ENCODE peak calls at places on chromosomes 5 and 9, in seven cellular contexts. A is dorsolateral prefrontal cortex; H is CD8-positive, alpha-beta memory T cell; C is body of pancreas; B is GM23248; T is transverse colon; W is CD8-positive, alpha-beta T cell. E is an unnamed sample.

GRCh38 chr9:17052626-17053025 is 82.2 kb upstream of the CNTLN start:
- DNase-seq in B (no peak), W (no peak), T (no peak), H (no peak), C (no peak), A (no peak), E (no peak)

GRCh38 chr9:134594376-134594941 is 47.1 kb upstream of the COL5A1 start:
- DNase-seq in C (no peak), A (no peak), H (no peak), B (no peak), W (no peak), T (no peak), E (no peak)

GRCh38 chr9:65400886-65401285 is 115.9 kb upstream of the FOXD4L5 start:
- DNase-seq in B (no peak), H (no peak), T (no peak), C (no peak), W (no peak), A (no peak), E (no peak)

GRCh38 chr5:45411971-45412612 is 284.1 kb downstream of the HCN1 start:
- DNase-seq in W (no peak), A (no peak), B (no peak), C (no peak), H (no peak), T (no peak), E (no peak)

GRCh38 chr5:111389390-111390082 is 122.8 kb downstream of the STARD4 start:
- DNase-seq in B (peak), T (no peak), A (no peak), W (no peak), C (no peak), H (no peak), E (no peak)

GRCh38 chr5:149712439-149713147 is 17.5 kb upstream of the PPARGC1B start:
- DNase-seq in W (no peak), B (no peak), H (no peak), T (no peak), A (no peak), C (no peak), E (no peak)

GRCh38 chr9:117188394-117188793 is 226.5 kb downstream of the ASTN2 start:
- DNase-seq in B (no peak), T (no peak), W (no peak), H (no peak), A (no peak), C (no peak), E (no peak)

GRCh38 chr5:123176224-123176937 is 87.3 kb downstream of the PRDM6 start:
- DNase-seq in A (no peak), B (peak), H (no peak), C (no peak), T (no peak), W (no peak), E (no peak)

GRCh38 chr9:132703336-132703735 is 33.1 kb downstream of the GTF3C4 start:
- DNase-seq in T (no peak), A (no peak), H (no peak), B (peak), W (no peak), C (no peak), E (no peak)

GRCh38 chr9:32596096-32596865 is 23.3 kb upstream of the NDUFB6 start:
- DNase-seq in H (no peak), B (no peak), T (no peak), C (no peak), A (no peak), W (no peak), E (no peak)

GRCh38 chr5:76689321-76690026 is 26.5 kb upstream of the F2R start:
- DNase-seq in A (no peak), B (peak), W (no peak), C (no peak), T (no peak), H (no peak), E (no peak)

GRCh38 chr9:127522727-127523126 is 71.4 kb downstream of the LRSAM1 start:
- DNase-seq in W (no peak), C (no peak), A (no peak), T (peak), B (peak), H (no peak), E (peak)

GRCh38 chr9:91659529-91660294 is 236.1 kb upstream of the NFIL3 start:
- DNase-seq in A (no peak), T (no peak), B (peak), H (no peak), W (no peak), C (peak), E (no peak)

GRCh38 chr5:1471997-1472963 is 27.0 kb upstream of the SLC6A3 start:
- DNase-seq in W (no peak), B (no peak), C (peak), T (no peak), H (no peak), A (peak), E (peak)

GRCh38 chr9:71130521-71130920 is 9.1 kb upstream of the TRPM3 start:
- DNase-seq in H (no peak), B (no peak), C (no peak), A (no peak), W (no peak), T (no peak), E (no peak)

GRCh38 chr9:127569819-127570401 is 42.2 kb upstream of the STXBP1 start:
- DNase-seq in A (no peak), B (peak), C (peak), W (peak), H (peak), T (no peak), E (no peak)

GRCh38 chr5:124996023-124996763 is 249.8 kb upstream of the ZNF608 start:
- DNase-seq in W (no peak), A (no peak), T (no peak), B (no peak), C (no peak), H (no peak), E (no peak)

GRCh38 chr5:58294598-58295298 is 165.1 kb downstream of the PLK2 start:
- DNase-seq in T (no peak), C (no peak), A (no peak), H (no peak), B (peak), W (no peak), E (no peak)

GRCh38 chr9:134536101-134536900 is 105.3 kb upstream of the COL5A1 start:
- DNase-seq in B (peak), A (no peak), H (no peak), W (no peak), T (no peak), C (no peak), E (peak)

GRCh38 chr9:16028516-16028915 is 475.7 kb downstream of the CCDC171 start:
- DNase-seq in T (no peak), B (peak), W (no peak), A (no peak), C (no peak), H (no peak), E (no peak)

GRCh38 chr5:87850843-87851242 is 417.8 kb downstream of the TMEM161B start:
- DNase-seq in T (no peak), A (no peak), W (no peak), H (no peak), B (no peak), C (no peak), E (no peak)

GRCh38 chr5:107957023-107957422 is 286.3 kb upstream of the EFNA5 start:
- DNase-seq in H (no peak), W (no peak), B (no peak), T (no peak), A (no peak), C (no peak), E (no peak)

GRCh38 chr5:139873033-139873794 is 77.6 kb downstream of the PSD2 start:
- DNase-seq in H (no peak), A (no peak), B (no peak), W (no peak), C (no peak), T (no peak), E (no peak)

GRCh38 chr5:31122998-31123950 is 70.2 kb upstream of the CDH6 start:
- DNase-seq in W (no peak), A (no peak), H (no peak), T (no peak), C (no peak), B (peak), E (no peak)

GRCh38 chr9:15081021-15081753 is 171.0 kb upstream of the FREM1 start:
- DNase-seq in A (no peak), H (no peak), B (no peak), W (no peak), T (no peak), C (peak), E (no peak)

GRCh38 chr5:38462972-38463633 is 93.3 kb downstream of the LIFR start:
- DNase-seq in H (no peak), T (no peak), C (no peak), W (no peak), B (peak), A (no peak), E (no peak)

GRCh38 chr9:77977210-77977611 is 54.4 kb downstream of the GNAQ start:
- DNase-seq in A (peak), H (peak), B (peak), C (peak), W (peak), T (peak), E (no peak)

GRCh38 chr5:16741007-16741406 is 124.2 kb upstream of the RETREG1 start:
- DNase-seq in H (no peak), B (peak), T (no peak), A (no peak), C (no peak), W (no peak), E (no peak)

GRCh38 chr5:76402251-76402879 is 720 bp upstream of the IQGAP2 start:
- DNase-seq in C (peak), B (no peak), W (peak), H (no peak), A (no peak), T (peak), E (no peak)

GRCh38 chr5:147918899-147919298 is 12.6 kb upstream of the C5orf46 start:
- DNase-seq in C (no peak), A (no peak), W (no peak), H (no peak), B (no peak), T (no peak), E (no peak)

GRCh38 chr9:92728831-92729734 is 35.5 kb downstream of the BICD2 start:
- DNase-seq in C (no peak), T (peak), W (no peak), B (peak), H (no peak), A (peak), E (no peak)

GRCh38 chr9:87141124-87141523 is 193.8 kb upstream of the GAS1 start:
- DNase-seq in A (no peak), C (no peak), T (no peak), H (no peak), W (no peak), B (no peak), E (no peak)

GRCh38 chr5:147483197-147483790 is 26.6 kb downstream of the DPYSL3 start:
- DNase-seq in T (no peak), B (peak), C (no peak), W (no peak), H (no peak), A (no peak), E (no peak)

GRCh38 chr9:75175395-75175794 is 87.1 kb downstream of the OSTF1 start:
- DNase-seq in B (no peak), W (no peak), C (no peak), T (no peak), A (no peak), H (no peak), E (no peak)

DNA sequence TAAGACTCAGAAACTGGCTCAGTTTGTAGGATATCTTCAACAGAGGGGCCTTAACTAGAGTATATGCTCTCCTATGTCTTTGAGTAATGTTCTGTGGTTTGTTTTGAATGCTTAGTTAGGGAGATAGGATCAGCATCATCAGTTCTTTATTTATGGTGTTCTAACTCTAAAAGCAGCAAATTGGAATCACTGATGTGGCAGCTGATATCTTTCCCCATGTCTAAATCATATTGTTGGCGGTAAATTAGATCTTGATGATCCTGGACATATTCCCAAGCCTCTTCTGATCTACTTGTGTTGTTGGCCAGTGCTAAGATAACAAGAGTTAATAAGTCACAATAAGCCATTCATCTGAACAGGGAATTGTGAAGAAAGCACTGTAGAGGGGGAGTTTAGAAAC is 332.3 kb upstream of the DAB2 start:
- DNase-seq in B (peak), H (no peak), A (no peak), C (no peak), T (no peak), W (no peak), E (no peak)
- H3K27ac ChIP-seq in B (no peak), H (no peak), A (no peak), C (no peak), T (no peak), W (no peak), E (no peak)

GRCh38 chr5:151070449-151070848 is 10.4 kb downstream of the TNIP1 start:
- DNase-seq in C (no peak), A (no peak), W (no peak), T (no peak), B (peak), H (no peak), E (no peak)
- H3K27ac ChIP-seq in C (no peak), A (no peak), W (no peak), T (no peak), B (peak), H (no peak), E (peak)

GRCh38 chr5:69134126-69134525 is 32.8 kb upstream of the CCNB1 start:
- DNase-seq in C (no peak), A (no peak), T (no peak), H (no peak), B (no peak), W (no peak), E (no peak)

GRCh38 chr5:69136296-69136695 is 30.7 kb upstream of the CCNB1 start:
- DNase-seq in H (no peak), C (no peak), A (no peak), B (no peak), T (no peak), W (no peak), E (no peak)

GRCh38 chr5:69129413-69129812 is 35.6 kb downstream of the SLC30A5 start:
- DNase-seq in B (peak), H (no peak), C (no peak), T (no peak), A (no peak), W (no peak), E (no peak)

GRCh38 chr5:69130241-69130640 is 36.4 kb downstream of the SLC30A5 start:
- DNase-seq in C (no peak), B (no peak), T (no peak), H (no peak), A (no peak), W (no peak), E (no peak)

GRCh38 chr5:69131304-69131703 is 35.6 kb upstream of the CCNB1 start:
- DNase-seq in B (no peak), C (no peak), W (no peak), T (no peak), A (no peak), H (no peak), E (no peak)
- H3K27ac ChIP-seq in B (no peak), C (no peak), W (no peak), T (no peak), A (no peak), H (no peak), E (no peak)

GRCh38 chr5:95879661-95880060 is 57.1 kb upstream of the GLRX start:
- DNase-seq in A (no peak), B (no peak), W (no peak), C (no peak), H (no peak), T (no peak), E (no peak)
- H3K27ac ChIP-seq in A (no peak), B (peak), W (no peak), C (no peak), H (no peak), T (no peak), E (no peak)

DNA sequence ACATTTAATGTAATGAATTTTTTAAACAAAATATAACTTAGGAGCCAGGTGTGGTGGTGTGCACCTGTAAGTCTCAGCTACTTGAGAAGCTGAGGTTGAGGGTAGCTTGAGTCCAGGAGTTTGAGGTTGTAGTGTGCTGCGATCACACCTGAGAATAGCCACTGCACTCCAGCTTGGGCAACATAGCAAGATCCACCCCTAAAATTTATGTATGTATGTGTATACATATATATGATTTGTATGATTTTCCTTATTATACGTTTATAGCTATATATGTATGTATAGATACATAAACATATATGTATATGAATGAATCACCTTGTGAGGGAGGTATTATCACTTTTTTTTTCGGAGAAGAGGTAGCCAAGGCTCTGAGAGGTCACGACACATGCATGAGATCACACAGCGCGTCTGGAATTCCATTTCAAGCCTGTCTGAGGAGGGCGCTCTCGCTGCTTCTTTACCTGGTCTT is 598 bp upstream of the CCNI2 start:
- DNase-seq in T (peak), A (no peak), W (no peak), B (peak), C (peak), H (no peak), E (no peak)
- H3K27ac ChIP-seq in T (peak), A (peak), W (no peak), B (no peak), C (no peak), H (peak), E (no peak)

GRCh38 chr5:134857401-134857800 is 11.6 kb downstream of the C5orf24 start:
- DNase-seq in A (no peak), T (no peak), W (no peak), B (no peak), C (no peak), H (no peak), E (no peak)

GRCh38 chr5:134846641-134846960 is 833 bp downstream of the C5orf24 start:
- DNase-seq in H (no peak), T (peak), C (no peak), B (peak), A (no peak), W (no peak), E (no peak)

GRCh38 chr5:134845852-134846640 is at the start of gene C5orf24:
- DNase-seq in B (peak), T (peak), H (peak), C (peak), A (peak), W (peak), E (peak)

DNA sequence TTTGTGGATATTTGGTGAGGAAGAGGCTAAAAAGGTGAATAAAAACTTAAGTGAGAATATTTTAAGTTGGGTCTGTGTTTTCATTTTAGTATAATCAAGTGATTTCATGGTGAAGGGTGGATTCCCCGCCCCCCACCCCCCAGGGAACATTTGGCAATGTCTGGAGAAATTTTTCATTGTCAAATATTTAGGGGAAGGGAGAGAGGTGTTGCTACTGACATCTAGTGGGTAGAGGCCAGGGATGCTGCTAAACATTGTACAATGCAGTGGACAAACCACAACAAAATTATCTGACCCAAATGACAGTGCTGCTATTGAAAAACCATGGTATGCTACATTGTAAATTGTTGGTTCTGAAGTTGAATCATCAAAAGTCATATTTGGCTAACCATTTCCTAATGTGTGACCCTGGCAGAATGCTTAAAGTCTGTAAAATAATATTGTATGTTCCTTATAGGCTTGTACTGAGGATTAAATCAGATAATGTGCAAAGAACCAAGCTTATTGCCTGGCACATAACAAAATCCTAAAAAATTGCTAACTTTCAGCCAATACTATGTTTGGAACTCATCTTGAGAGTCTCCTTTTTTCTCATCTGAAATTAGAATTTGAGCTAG is 5.6 kb downstream of the C5orf24 start:
- DNase-seq in C (no peak), T (no peak), W (no peak), A (no peak), B (peak), H (no peak), E (no peak)
- H3K27ac ChIP-seq in C (no peak), T (no peak), W (no peak), A (no peak), B (peak), H (no peak), E (peak)

GRCh38 chr5:42569325-42569724 is 146.1 kb downstream of the GHR start:
- DNase-seq in B (no peak), A (no peak), T (no peak), H (no peak), W (no peak), C (no peak), E (no peak)

GRCh38 chr5:42569953-42570548 is 146.8 kb downstream of the GHR start:
- DNase-seq in T (no peak), C (no peak), B (no peak), W (no peak), H (no peak), A (no peak), E (no peak)

GRCh38 chr5:42570946-42571625 is 147.8 kb downstream of the GHR start:
- DNase-seq in C (no peak), W (no peak), B (peak), A (no peak), H (no peak), T (no peak), E (no peak)

GRCh38 chr5:42564689-42565356 is 141.6 kb downstream of the GHR start:
- DNase-seq in H (no peak), T (no peak), W (no peak), A (no peak), C (no peak), B (no peak), E (no peak)

DNA sequence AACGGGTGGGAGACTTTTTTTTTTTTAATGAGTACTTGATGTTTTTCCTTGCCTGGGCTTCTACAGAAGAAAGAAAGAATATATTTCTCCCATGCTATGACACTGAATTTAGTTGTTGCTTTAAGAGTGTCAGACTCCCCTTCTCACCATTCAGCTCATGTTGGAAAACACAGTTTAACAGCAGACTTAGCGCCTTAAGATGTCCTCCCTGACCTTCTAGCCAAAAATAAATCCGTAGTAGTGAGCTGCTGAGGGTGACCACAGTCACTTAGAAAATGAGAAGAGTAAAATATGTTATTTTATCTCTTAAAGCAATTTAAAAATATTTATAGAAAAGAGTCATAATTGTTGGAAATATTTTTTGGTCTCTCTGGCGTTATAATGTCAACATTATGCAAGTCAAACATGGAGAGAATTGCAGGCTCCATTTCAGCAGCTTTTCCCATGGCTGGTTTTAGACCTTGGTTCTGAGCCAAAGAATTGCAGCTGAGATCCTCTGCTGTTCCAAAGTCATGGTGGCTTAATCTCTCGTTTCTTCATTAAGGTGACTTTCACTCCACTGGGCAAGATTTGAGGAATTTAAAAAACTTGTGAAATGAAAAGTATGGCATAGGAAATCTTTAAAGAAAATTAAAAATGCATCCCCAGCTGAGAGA is 143.5 kb downstream of the GHR start:
- DNase-seq in W (no peak), T (no peak), C (peak), H (no peak), B (no peak), A (no peak), E (no peak)
- H3K27ac ChIP-seq in W (no peak), T (peak), C (no peak), H (no peak), B (no peak), A (no peak), E (no peak)

GRCh38 chr9:27489087-27489876 is 34.8 kb upstream of the IFNK start:
- DNase-seq in H (no peak), A (no peak), B (no peak), C (no peak), T (no peak), W (no peak), E (no peak)
- H3K27ac ChIP-seq in H (no peak), A (peak), B (no peak), C (no peak), T (no peak), W (no peak), E (no peak)

GRCh38 chr5:158644301-158644700 is 455.4 kb downstream of the EBF1 start:
- DNase-seq in C (no peak), T (no peak), W (no peak), H (no peak), A (no peak), B (peak), E (no peak)
- H3K27ac ChIP-seq in C (no peak), T (no peak), W (no peak), H (no peak), A (no peak), B (no peak), E (no peak)

E was measured in RWPE2.